ENCODE peak calls at places on chromosomes 2 and 18, in five cellular contexts. K is K562, P is IMR-90, Y is A549, D is HepG2. R is an unnamed sample.

GRCh38 chr2:70685771-70686171 is 82.2 kb downstream of the ADD2 start:
- DNase-seq in K (peak), P (no peak), Y (no peak), D (no peak), R (no peak)

GRCh38 chr2:208172125-208172524 is 8.7 kb upstream of the CRYGA start:
- DNase-seq in K (no peak), P (no peak), Y (no peak), D (no peak), R (no peak)

GRCh38 chr2:221567809-221568208 is 4.3 kb downstream of the EPHA4 start:
- DNase-seq in K (no peak), P (peak), Y (no peak), D (no peak), R (no peak)

GRCh38 chr2:19632327-19633040 is 269.3 kb downstream of the TTC32 start:
- DNase-seq in K (no peak), P (no peak), Y (no peak), D (no peak), R (no peak)

GRCh38 chr2:58553937-58554336 is 312.8 kb upstream of the FANCL start:
- DNase-seq in K (no peak), P (no peak), Y (no peak), D (peak), R (no peak)

GRCh38 chr2:182050333-182050855 is 64.7 kb downstream of the PPP1R1C start:
- DNase-seq in K (no peak), P (no peak), Y (no peak), D (no peak), R (no peak)

GRCh38 chr2:206783718-206784117 is 18.3 kb downstream of the FASTKD2 start:
- DNase-seq in K (peak), P (no peak), Y (no peak), D (peak), R (no peak)

GRCh38 chr2:25358249-25358815 is 16.6 kb upstream of the DNMT3A start:
- DNase-seq in K (no peak), P (no peak), Y (no peak), D (no peak), R (no peak)

GRCh38 chr2:119474371-119475224 is 42.9 kb downstream of the TMEM37 start:
- DNase-seq in K (no peak), P (no peak), Y (no peak), D (no peak), R (no peak)

GRCh38 chr2:169778421-169778820 is 20.2 kb upstream of the SSB start:
- DNase-seq in K (no peak), P (no peak), Y (no peak), D (peak), R (no peak)

GRCh38 chr2:236912316-236913153 is 173.2 kb upstream of the COPS8 start:
- DNase-seq in K (no peak), P (no peak), Y (no peak), D (no peak), R (no peak)

GRCh38 chr18:58156516-58156915 is 112.5 kb downstream of the NEDD4L start:
- DNase-seq in K (no peak), P (no peak), Y (no peak), D (no peak), R (no peak)

GRCh38 chr18:73717570-73717969 is 430.1 kb downstream of the FBXO15 start:
- DNase-seq in K (no peak), P (peak), Y (no peak), D (no peak), R (no peak)

GRCh38 chr2:200415455-200415854 is 94.4 kb downstream of the KCTD18 start:
- DNase-seq in K (no peak), P (no peak), Y (no peak), D (no peak), R (no peak)

GRCh38 chr2:68030529-68030928 is 32.3 kb downstream of the C1D start:
- DNase-seq in K (no peak), P (no peak), Y (no peak), D (no peak), R (no peak)

GRCh38 chr2:203763425-203764272 is 57.2 kb downstream of the CD28 start:
- DNase-seq in K (no peak), P (no peak), Y (no peak), D (no peak), R (no peak)

GRCh38 chr2:85725451-85725850 is 28.3 kb upstream of the ATOH8 start:
- DNase-seq in K (no peak), P (no peak), Y (no peak), D (no peak), R (no peak)

GRCh38 chr2:181022652-181023051 is 42.2 kb downstream of the UBE2E3 start:
- DNase-seq in K (no peak), P (no peak), Y (no peak), D (peak), R (no peak)

GRCh38 chr18:22494771-22495170 is 77.1 kb upstream of the CTAGE1 start:
- DNase-seq in K (no peak), P (peak), Y (no peak), D (no peak), R (no peak)
- TF ChIP-seq BHLHE40 in K (no peak), P (no peak), Y (no peak), D (no peak), R (no peak)

DNA sequence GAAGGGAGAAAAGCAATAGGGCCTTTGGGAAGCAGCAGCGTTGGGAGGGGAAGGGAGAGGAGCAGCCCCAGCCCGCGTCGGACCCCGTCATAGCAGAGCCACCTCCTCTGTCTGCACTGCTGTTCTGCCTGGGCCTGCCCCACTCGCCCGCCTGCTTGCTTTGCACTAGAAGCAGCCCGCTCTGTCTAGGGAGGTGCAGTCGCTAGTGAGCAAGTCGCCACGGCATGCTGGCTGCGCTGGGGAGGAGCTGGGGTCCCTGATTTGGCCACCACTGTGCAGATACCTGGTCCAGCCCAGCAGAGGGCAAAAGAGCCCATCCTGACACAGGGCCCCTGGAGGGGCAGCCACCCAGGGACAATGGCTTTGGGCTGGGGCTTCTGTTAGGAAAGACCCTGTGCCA is 8.0 kb upstream of the TMEM214 start:
- DNase-seq in K (no peak), P (no peak), Y (no peak), D (no peak), R (no peak)
- H3K4me2 ChIP-seq in K (no peak), P (no peak), Y (no peak), D (no peak), R (no peak)

DNA sequence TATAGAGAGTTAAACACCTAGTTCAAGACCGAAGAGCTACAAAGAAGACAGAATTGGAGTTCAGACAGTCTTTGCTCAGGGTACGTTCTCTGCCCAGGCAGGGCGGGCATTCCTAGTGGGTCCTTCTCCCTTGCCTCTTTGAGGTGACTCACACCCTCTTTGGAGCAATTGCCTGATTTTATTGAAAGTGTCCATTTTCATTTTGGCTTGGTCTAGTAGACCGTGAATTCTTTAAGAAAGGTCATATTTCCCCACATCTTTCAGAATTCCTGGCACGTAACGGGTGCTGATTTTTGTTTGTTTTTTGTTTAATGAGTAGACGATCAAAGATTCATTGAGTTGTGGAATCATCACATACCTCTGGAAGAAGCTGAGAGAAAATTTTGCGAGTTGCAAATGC is 871.5 kb downstream of the RNF144A start:
- DNase-seq in K (no peak), P (no peak), Y (no peak), D (no peak), R (no peak)
- TF ChIP-seq BHLHE40 in K (no peak), P (no peak), Y (no peak), D (no peak), R (no peak)

DNA sequence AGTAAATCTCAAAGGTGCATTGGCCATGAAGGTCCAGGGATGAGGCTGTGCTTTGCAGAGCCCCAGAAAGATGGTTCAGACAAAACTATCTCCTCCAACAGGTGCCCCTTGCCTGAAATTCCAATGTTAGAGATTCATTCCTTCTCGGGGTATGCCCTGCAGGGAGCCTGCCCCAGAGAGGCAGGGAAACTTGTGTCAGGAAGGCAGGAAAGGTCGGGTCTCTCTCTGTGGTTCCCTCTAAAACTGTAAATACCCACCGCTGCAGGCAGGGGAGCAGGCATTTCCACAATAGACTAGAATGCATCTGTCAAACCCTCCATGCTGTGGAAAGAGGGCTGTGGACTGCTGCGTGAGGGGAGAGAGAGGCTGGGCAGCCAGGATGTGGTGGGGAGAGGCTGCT is 207.8 kb upstream of the SMAD2 start:
- DNase-seq in K (no peak), P (no peak), Y (no peak), D (no peak), R (no peak)
- H3K4me2 ChIP-seq in K (no peak), P (no peak), Y (no peak), D (no peak), R (no peak)

R was measured in GM12878.